ENCODE peak calls at places on chromosomes 4 and X, in seven cellular contexts. X is lower leg skin, B is nephron progenitor cell, V is astrocyte, H is ovary, P is Calu3, J is HFF-Myc. I is an unnamed sample.

GRCh38 chr4:10105421-10105820 is 11.2 kb downstream of the WDR1 start:
- DNase-seq in X (no peak), B (no peak), V (no peak), H (no peak), P (no peak), J (no peak), I (no peak)

GRCh38 chr4:100938698-100939097 is 408.6 kb downstream of the PPP3CA start:
- DNase-seq in X (no peak), B (no peak), V (no peak), H (no peak), P (no peak), J (no peak), I (no peak)

GRCh38 chr4:20255251-20255586 is 3.5 kb downstream of the SLIT2 start:
- DNase-seq in X (no peak), B (no peak), V (no peak), H (no peak), P (no peak), J (no peak), I (no peak)

GRCh38 chrX:40169193-40170086 is 71.7 kb upstream of the BCOR start:
- DNase-seq in X (no peak), B (peak), V (peak), H (peak), P (peak), J (no peak), I (peak)

GRCh38 chr4:89109841-89110540 is 1.3 kb upstream of the TIGD2 start:
- DNase-seq in X (no peak), B (no peak), V (no peak), H (no peak), P (no peak), J (no peak), I (no peak)

GRCh38 chrX:111868726-111869638 is 7.0 kb upstream of the TRPC5OS start:
- DNase-seq in X (no peak), B (no peak), V (no peak), H (no peak), P (no peak), J (no peak), I (no peak)

GRCh38 chrX:97310373-97310772 is 426.7 kb downstream of the RPA4 start:
- DNase-seq in X (no peak), B (no peak), V (peak), H (no peak), P (no peak), J (no peak), I (no peak)

GRCh38 chrX:133005038-133005437 is 46.6 kb upstream of the HS6ST2 start:
- DNase-seq in X (no peak), B (peak), V (peak), H (no peak), P (peak), J (no peak), I (no peak)

GRCh38 chrX:44306336-44306735 is 37.1 kb downstream of the EFHC2 start:
- DNase-seq in X (peak), B (no peak), V (peak), H (no peak), P (peak), J (peak), I (no peak)

GRCh38 chrX:19785647-19786046 is 101.8 kb downstream of the SH3KBP1 start:
- DNase-seq in X (no peak), B (no peak), V (no peak), H (no peak), P (no peak), J (no peak), I (no peak)

GRCh38 chrX:44400588-44400987 is 57.1 kb upstream of the EFHC2 start:
- DNase-seq in X (no peak), B (no peak), V (peak), H (no peak), P (no peak), J (peak), I (no peak)

GRCh38 chr4:153295131-153295755 is 49.2 kb upstream of the MND1 start:
- DNase-seq in X (peak), B (no peak), V (no peak), H (no peak), P (peak), J (no peak), I (no peak)
- TF ChIP-seq CTCF in X (no peak), B (no peak), V (no peak), H (no peak), P (no peak), J (no peak), I (no peak)

DNA sequence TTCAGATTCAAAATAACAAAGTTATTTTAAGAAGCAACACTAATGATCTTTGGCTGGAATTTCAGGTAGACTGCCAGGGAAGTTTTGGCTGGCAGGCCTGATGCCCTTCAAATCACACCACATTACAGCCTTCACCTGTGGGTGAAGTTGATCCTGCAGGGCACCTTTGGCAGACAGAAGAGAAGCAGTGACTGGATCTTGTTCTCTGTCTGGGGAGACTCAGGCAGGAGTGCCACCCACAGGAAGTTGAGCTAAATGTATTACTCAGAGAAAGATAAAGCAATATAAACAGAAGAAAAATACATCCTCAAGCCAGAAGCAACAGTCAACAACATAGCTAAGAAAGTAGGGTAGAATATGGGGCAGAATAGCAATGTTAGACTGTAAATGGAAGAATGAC is 12.8 kb upstream of the CFAP299 start:
- DNase-seq in X (no peak), B (no peak), V (peak), H (no peak), P (peak), J (no peak), I (no peak)
- TF ChIP-seq CTCF in X (no peak), B (no peak), V (peak), H (no peak), P (no peak), J (peak), I (peak)

DNA sequence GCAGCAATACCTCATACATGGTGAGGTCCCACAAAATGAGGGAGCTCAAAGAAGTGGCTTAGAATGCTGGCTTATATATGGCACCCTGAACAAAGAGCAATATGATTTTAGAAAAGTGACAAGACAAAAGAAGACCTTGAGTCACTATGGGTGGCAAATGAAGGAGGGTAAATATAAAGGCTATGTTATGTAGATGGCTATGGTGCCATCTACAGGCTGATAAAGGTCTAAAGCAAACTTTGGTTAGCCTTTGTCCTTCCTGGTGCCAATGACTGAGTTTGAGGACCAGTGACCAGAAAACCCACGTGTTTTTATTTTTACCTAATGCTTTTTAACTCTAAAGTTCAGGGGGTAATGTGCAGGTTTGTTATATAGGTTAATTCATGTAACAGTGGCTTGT is 151.8 kb downstream of the CCNG2 start:
- DNase-seq in X (no peak), B (no peak), V (peak), H (no peak), P (peak), J (no peak), I (no peak)
- TF ChIP-seq CTCF in X (no peak), B (peak), V (peak), H (no peak), P (no peak), J (peak), I (peak)

GRCh38 chr4:16270654-16271328 is 44.5 kb upstream of the TAPT1 start:
- DNase-seq in X (no peak), B (no peak), V (no peak), H (no peak), P (no peak), J (no peak), I (no peak)
- TF ChIP-seq CTCF in X (no peak), B (peak), V (no peak), H (no peak), P (no peak), J (peak), I (no peak)

DNA sequence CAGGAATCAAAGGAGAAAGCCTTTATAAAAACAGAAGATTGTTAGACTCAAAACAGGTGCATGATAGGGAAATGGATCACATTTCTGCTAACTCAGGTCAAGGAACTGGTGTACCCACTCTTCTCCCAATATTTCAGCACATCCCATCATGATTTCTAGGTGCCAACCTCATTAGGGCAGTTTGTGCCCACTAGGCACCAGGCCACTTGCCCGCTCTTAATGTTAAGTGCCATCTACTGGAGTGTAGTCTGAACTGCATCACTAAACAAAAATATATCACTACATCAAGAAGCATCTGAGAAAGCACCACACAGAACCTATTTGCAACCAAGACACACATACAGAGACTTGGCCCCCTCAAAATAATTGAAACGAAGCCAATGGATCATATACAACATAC is 140.4 kb upstream of the GRID2 start:
- DNase-seq in X (no peak), B (no peak), V (no peak), H (no peak), P (no peak), J (no peak), I (no peak)
- TF ChIP-seq CTCF in X (no peak), B (no peak), V (peak), H (no peak), P (peak), J (peak), I (peak)

GRCh38 chr4:107213410-107213809 is 177.3 kb upstream of the DKK2 start:
- DNase-seq in X (no peak), B (no peak), V (peak), H (no peak), P (no peak), J (peak), I (no peak)
- TF ChIP-seq CTCF in X (no peak), B (no peak), V (no peak), H (no peak), P (no peak), J (peak), I (no peak)

DNA sequence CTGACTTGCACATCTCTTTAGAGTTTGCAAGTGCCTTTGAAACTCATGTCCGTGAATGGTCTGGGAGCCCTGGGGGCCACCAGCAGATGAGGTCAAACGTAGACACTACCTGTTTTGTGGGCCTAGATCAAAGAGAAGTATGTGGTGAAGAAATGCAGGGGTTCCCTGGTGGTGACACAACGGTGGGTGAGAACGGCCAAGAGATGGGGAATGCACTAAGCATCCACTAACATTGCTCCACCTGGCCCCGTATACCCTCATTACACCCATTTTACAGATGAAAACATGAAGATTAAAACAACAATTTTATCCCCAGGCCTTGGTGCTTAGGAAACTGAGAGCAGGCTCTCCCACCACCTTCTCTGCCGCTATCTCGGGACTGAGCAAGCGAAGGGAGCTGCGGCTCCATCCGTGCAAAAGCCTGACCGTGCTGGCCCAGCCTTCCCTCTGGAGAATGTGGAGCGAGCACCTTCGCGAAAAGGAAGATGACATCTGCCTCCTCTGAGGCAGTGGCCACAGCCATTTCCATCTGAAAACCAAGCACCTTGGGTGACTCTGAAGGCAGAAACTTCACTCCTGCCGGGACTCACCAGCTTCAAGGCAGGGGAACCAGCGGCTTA is 91.9 kb downstream of the EVC2 start:
- DNase-seq in X (no peak), B (no peak), V (no peak), H (no peak), P (no peak), J (no peak), I (peak)
- TF ChIP-seq CTCF in X (no peak), B (no peak), V (no peak), H (no peak), P (no peak), J (no peak), I (no peak)

DNA sequence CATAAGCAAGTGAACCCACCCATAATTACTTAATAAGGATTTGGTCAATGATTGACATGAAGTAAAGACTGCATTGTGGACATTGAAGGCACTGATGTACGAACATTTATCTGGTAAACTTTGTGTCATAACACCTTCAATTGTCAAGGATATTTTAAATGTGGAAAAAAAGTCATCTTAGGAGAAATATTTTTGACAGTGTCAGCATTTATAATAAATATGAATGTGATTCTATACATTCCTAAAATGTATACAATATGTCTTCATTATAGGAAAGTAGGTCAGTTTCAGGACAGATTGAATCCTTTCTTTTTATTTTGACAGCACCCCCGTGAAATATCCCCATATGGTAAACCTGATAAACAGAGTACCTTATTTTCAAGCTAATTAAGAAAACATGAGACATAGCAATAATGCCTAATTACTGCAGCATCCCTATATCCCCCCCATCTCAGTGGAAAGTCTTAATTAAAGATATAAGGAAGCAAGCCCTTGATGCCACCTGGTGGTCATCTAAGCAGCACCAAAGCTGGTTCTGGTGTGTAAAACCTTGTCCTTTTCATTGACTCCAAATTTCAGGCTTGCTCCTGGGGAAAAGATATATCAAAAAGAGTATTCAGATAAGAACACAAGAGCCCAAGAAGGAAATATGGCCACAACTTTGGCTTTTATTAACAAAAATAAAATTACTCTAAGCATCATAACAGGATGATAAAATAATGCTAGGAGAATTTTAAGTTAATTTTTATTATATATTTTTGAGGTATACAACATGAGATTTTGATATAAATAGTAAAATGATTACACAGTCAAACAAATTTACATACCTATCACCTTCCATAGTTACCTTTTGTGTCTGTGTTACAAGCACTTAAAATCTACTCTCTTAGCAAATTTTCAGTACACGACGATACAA is 379.7 kb downstream of the TLL1 start:
- DNase-seq in X (no peak), B (peak), V (no peak), H (no peak), P (peak), J (no peak), I (no peak)
- TF ChIP-seq CTCF in X (no peak), B (peak), V (peak), H (no peak), P (peak), J (peak), I (peak)

DNA sequence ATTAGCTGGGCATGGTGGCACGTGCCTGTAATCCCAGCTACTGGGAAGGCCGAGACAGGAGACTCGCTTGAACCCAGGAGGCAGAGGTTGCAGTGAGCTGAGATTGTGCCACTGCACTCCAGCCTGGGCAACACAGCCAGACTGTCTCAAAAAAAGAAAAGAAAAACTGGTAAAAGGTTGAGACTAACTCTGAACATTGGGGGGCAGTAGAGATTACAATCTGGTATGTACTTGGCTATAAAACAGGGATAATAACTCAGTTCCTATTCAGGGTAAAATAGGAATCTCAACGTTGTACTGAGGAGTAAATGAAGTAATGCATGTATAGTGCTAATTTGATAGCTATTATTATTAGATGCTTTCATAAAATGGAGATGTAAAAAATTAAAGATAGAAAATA is 12.5 kb upstream of the KLF8 start:
- DNase-seq in X (no peak), B (no peak), V (no peak), H (no peak), P (no peak), J (no peak), I (no peak)
- TF ChIP-seq CTCF in X (no peak), B (no peak), V (no peak), H (no peak), P (no peak), J (no peak), I (no peak)